ENCODE peak calls at places on chromosomes 1 and 21, in five cellular contexts. I is H9, S is IMR-90, O is mesenchymal stem cell, B is mesendoderm. J is an unnamed sample.

GRCh38 chr1:17704176-17704575 is 51.0 kb upstream of the ACTL8 start:
- DNase-seq in S (no peak), O (no peak), B (peak; percentile 82), I (no peak), J (no peak)

GRCh38 chr1:155984341-155984740 is 6.0 kb upstream of the ARHGEF2 start:
- DNase-seq in S (no peak), B (peak; percentile 75), O (no peak), I (peak; percentile 94), J (no peak)

GRCh38 chr1:13619909-13620308 is 36.3 kb downstream of the PDPN start:
- DNase-seq in O (peak; percentile 70), B (peak; percentile 13), I (no peak), S (no peak), J (no peak)

GRCh38 chr1:112083487-112083886 is 94.0 kb upstream of the KCND3 start:
- DNase-seq in O (peak; percentile 13), I (no peak), B (peak; percentile 53), S (peak; percentile 15), J (peak; percentile 37)

GRCh38 chr1:237327061-237327460 is 285.1 kb downstream of the RYR2 start:
- DNase-seq in O (no peak), I (no peak), B (no peak), S (no peak), J (no peak)

GRCh38 chr1:52127181-52128175 is 14.4 kb upstream of the ZFYVE9 start:
- DNase-seq in I (no peak), O (peak; percentile 68), S (peak; percentile 77), B (peak; percentile 22), J (no peak)

GRCh38 chr1:21963477-21964217 is 13.2 kb upstream of the CELA3B start:
- DNase-seq in I (peak; percentile 89), S (peak; percentile 57), O (peak; percentile 68), B (peak; percentile 89), J (peak; percentile 79)

GRCh38 chr1:16055613-16056520 is 12.3 kb downstream of the CLCNKB start:
- DNase-seq in O (peak; percentile 76), I (peak; percentile 98), S (peak; percentile 64), B (peak; percentile 95), J (peak; percentile 87)

GRCh38 chr21:35921471-35921870 is 138.9 kb downstream of the SETD4 start:
- DNase-seq in O (no peak), B (no peak), I (no peak), S (no peak), J (no peak)

GRCh38 chr1:111720274-111720976 is 18.8 kb downstream of the INKA2 start:
- DNase-seq in I (peak; percentile 28), S (no peak), B (no peak), O (no peak), J (no peak)

GRCh38 chr1:61851849-61852692 is 109.8 kb downstream of the PATJ start:
- DNase-seq in B (peak; percentile 63), S (peak; percentile 79), O (peak; percentile 71), I (no peak), J (peak; percentile 51)

GRCh38 chr1:200741808-200742207 is 3.1 kb downstream of the CAMSAP2 start:
- DNase-seq in I (no peak), B (no peak), O (no peak), S (no peak), J (no peak)

GRCh38 chr21:46182548-46183336 is 1.5 kb downstream of the SPATC1L start:
- DNase-seq in O (peak; percentile 27), S (no peak), I (peak; percentile 37), B (no peak), J (no peak)

GRCh38 chr1:36494971-36495370 is 12.3 kb upstream of the CSF3R start:
- DNase-seq in I (no peak), S (no peak), O (no peak), B (no peak), J (no peak)

GRCh38 chr1:27379564-27380132 is 3.5 kb downstream of the CD164L2 start:
- DNase-seq in S (no peak), O (no peak), B (no peak), I (no peak), J (no peak)
- H2BK15ac ChIP-seq in S (no peak overlapping the region), O (no peak overlapping the region), B (no peak overlapping the region), I (no peak overlapping the region), J (peak overlapping the region; percentile 11)

GRCh38 chr1:245058436-245058835 is 96.3 kb upstream of the KIF26B start:
- DNase-seq in S (no peak), I (no peak), O (no peak), B (no peak), J (no peak)

GRCh38 chr1:245054105-245054831 is 100.5 kb upstream of the KIF26B start:
- DNase-seq in O (no peak), I (no peak), B (no peak), S (no peak), J (no peak)

GRCh38 chr1:245058882-245059281 is 95.9 kb upstream of the KIF26B start:
- DNase-seq in S (no peak), I (no peak), B (no peak), O (no peak), J (no peak)

GRCh38 chr1:245055752-245056151 is 99.0 kb upstream of the KIF26B start:
- DNase-seq in I (no peak), B (no peak), S (no peak), O (no peak), J (no peak)

DNA sequence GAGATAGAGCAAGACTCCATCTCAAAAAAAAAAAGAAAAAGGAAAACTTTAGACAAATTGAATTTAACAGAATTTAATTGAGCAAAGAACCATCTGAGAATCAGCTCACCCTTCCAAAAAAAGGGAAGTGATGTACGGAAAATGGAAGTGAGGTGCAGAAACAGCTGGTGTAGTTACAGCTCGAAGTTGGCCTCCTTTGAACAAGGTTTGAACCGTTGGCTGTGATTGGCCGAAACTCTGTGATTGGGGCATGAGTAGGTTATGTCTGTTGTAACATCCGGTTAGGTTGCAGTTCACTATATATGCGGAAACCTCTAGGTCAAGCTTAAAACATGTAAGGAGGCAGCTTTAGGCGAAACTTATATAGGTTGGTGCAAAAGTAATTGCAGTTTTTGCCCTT is 97.9 kb upstream of the KIF26B start:
- DNase-seq in I (no peak), O (no peak), B (no peak), S (no peak), J (no peak)
- H2BK15ac ChIP-seq in I (no peak overlapping the region), O (no peak overlapping the region), B (no peak overlapping the region), S (no peak overlapping the region), J (no peak overlapping the region)

GRCh38 chr1:169487153-169487552 is 1.4 kb upstream of the SLC19A2 start:
- DNase-seq in S (peak; percentile 15), B (no peak), I (no peak), O (peak; percentile 65), J (no peak)

GRCh38 chr1:169484683-169485426 is 889 bp downstream of the SLC19A2 start:
- DNase-seq in B (peak; percentile 57), O (peak; percentile 89), I (no peak), S (peak; percentile 82), J (peak; percentile 30)

GRCh38 chr1:169484107-169484506 is 1.6 kb downstream of the SLC19A2 start:
- DNase-seq in I (no peak), O (peak; percentile 41), B (no peak), S (no peak), J (no peak)

GRCh38 chr1:169486281-169486904 is 649 bp upstream of the SLC19A2 start:
- DNase-seq in B (peak; percentile 29), I (no peak), O (peak; percentile 72), S (peak; percentile 66), J (no peak)

GRCh38 chr1:169485427-169486280 is at the start of gene SLC19A2:
- DNase-seq in I (peak; percentile 99), S (peak; percentile 99), B (peak; percentile 100), O (peak; percentile 100), J (peak; percentile 96)
- H2BK15ac ChIP-seq in I (no peak within 1 kb of the TSS), S (peak within 1 kb of the TSS; percentile 59), B (no peak within 1 kb of the TSS), O (peak within 1 kb of the TSS; percentile 97), J (peak within 1 kb of the TSS; percentile 97)

DNA sequence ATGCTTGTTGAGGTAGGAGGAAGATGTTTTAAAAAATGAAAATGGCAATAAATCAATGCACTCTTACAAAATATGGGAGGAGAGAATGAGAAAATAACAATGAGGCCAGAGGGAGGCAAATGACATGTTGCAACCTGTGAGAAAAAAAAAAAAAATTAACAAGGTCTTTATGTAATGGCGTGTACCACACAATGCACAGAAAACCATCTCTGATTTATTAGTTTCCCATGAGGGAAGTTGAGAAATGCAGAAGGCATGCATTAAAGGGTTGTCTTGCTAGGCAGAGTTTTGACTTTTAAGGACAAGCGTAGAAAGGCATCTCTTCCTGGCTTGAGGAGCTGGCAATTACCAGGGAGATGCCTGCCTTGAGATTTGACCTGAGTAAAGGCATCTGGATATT is 419.0 kb downstream of the DISC1 start:
- DNase-seq in O (no peak), S (no peak), B (no peak), I (no peak), J (no peak)
- H2BK15ac ChIP-seq in O (no peak overlapping the region), S (no peak overlapping the region), B (no peak overlapping the region), I (no peak overlapping the region), J (no peak overlapping the region)

DNA sequence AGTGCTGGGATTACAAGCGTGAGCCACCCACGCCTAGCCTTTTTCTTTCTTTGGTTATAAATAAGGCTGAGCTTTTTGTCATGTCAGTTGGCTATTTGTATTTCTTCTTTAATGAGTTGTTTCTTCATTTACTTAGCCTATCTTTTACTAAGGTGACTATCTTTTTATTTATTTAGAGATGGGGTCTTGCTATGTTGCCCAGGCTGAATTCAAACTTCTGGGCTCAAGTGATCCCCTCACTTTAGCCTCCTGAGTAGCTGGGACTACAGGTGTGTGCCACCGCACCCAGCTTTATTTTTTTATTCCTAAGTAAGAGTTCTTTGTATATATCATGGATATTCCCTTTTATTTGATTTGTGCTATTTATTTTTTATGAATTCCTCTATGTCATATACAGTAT is 11.9 kb downstream of the DMBX1 start:
- DNase-seq in O (no peak), S (no peak), I (no peak), B (no peak), J (no peak)
- H2BK15ac ChIP-seq in O (no peak overlapping the region), S (no peak overlapping the region), I (no peak overlapping the region), B (no peak overlapping the region), J (no peak overlapping the region)